ENCODE peak calls at places on chromosomes 16 and 17, in ten cellular contexts. H is spleen, Z is heart left ventricle, F is transverse colon, L is breast epithelium, O is suprapubic skin, K is sigmoid colon, Q is gastrocnemius medialis, G is stomach, D is testis. C is an unnamed sample.

GRCh38 chr17:64938925-64939474 is 19.7 kb upstream of the LRRC37A3 start:
- DNase-seq in H (peak), D (peak), Q (no peak), G (peak), K (no peak), O (no peak), Z (peak), F (peak), L (no peak), C (peak)

GRCh38 chr17:72460711-72461110 is 339.9 kb downstream of the SOX9 start:
- DNase-seq in G (peak), L (no peak), H (no peak), O (no peak), K (no peak), F (no peak), Z (no peak), Q (no peak), D (no peak), C (no peak)

GRCh38 chr16:52318259-52319008 is 228.5 kb downstream of the TOX3 start:
- DNase-seq in K (no peak), F (no peak), D (no peak), G (no peak), Q (no peak), O (no peak), L (no peak), Z (no peak), H (no peak), C (no peak)

GRCh38 chr16:87806608-87807546 is 41.1 kb upstream of the KLHDC4 start:
- DNase-seq in Z (peak), D (peak), L (no peak), K (peak), Q (no peak), O (no peak), F (peak), H (peak), G (peak), C (peak)

GRCh38 chr17:52106070-52106469 is 52.4 kb downstream of the CA10 start:
- DNase-seq in Q (no peak), K (no peak), D (no peak), H (no peak), Z (no peak), F (no peak), G (no peak), O (no peak), L (no peak), C (no peak)

GRCh38 chr17:55341432-55341831 is 76.7 kb downstream of the HLF start:
- DNase-seq in D (no peak), F (no peak), O (no peak), G (no peak), K (no peak), H (no peak), Q (no peak), L (no peak), Z (no peak), C (no peak)

GRCh38 chr17:76417499-76418143 is 33.2 kb downstream of the SPHK1 start:
- DNase-seq in Z (no peak), D (no peak), L (no peak), O (no peak), F (no peak), K (no peak), H (peak), G (no peak), Q (no peak), C (peak)

GRCh38 chr17:17971431-17972125 is 622 bp downstream of the TOM1L2 start:
- DNase-seq in D (peak), K (peak), O (peak), Z (peak), H (peak), L (no peak), G (peak), F (peak), Q (peak), C (peak)

GRCh38 chr16:75456971-75457370 is 7.5 kb downstream of the TMEM170A start:
- DNase-seq in H (no peak), O (peak), F (no peak), G (no peak), Q (no peak), Z (no peak), K (no peak), D (no peak), L (no peak), C (no peak)

GRCh38 chr16:57970971-57971370 is at the start of gene CNGB1:
- DNase-seq in D (no peak), K (no peak), O (no peak), Z (no peak), L (no peak), H (no peak), F (no peak), Q (no peak), G (no peak), C (no peak)

GRCh38 chr17:72954595-72954994 is 137.9 kb downstream of the SLC39A11 start:
- DNase-seq in L (no peak), Z (no peak), Q (no peak), F (no peak), D (no peak), O (no peak), K (no peak), H (no peak), G (no peak), C (no peak)

GRCh38 chr16:47461598-47462266 is 601 bp downstream of the PHKB start:
- DNase-seq in Z (no peak), D (no peak), L (no peak), F (peak), O (no peak), H (no peak), K (no peak), G (no peak), Q (peak), C (peak)

GRCh38 chr16:87570938-87571867 is 31.1 kb upstream of the JPH3 start:
- DNase-seq in Q (peak), O (no peak), Z (no peak), F (peak), D (peak), H (no peak), K (no peak), L (peak), G (peak), C (peak)

GRCh38 chr17:67855504-67856324 is 30.4 kb downstream of the BPTF start:
- DNase-seq in H (no peak), G (no peak), F (no peak), O (no peak), L (no peak), Z (no peak), D (no peak), K (no peak), Q (no peak), C (no peak)

GRCh38 chr16:50238314-50238713 is 28.0 kb upstream of the ADCY7 start:
- DNase-seq in Q (no peak), H (no peak), K (no peak), G (no peak), D (no peak), F (no peak), Z (no peak), O (no peak), L (no peak), C (no peak)

GRCh38 chr16:546909-547770 is 13.1 kb upstream of the PRR35 start:
- DNase-seq in Z (peak), D (peak), Q (no peak), O (no peak), G (peak), K (peak), H (peak), L (peak), F (peak), C (peak)

GRCh38 chr16:85986931-85987749 is 88.2 kb downstream of the IRF8 start:
- DNase-seq in Q (no peak), O (no peak), L (no peak), G (no peak), K (peak), Z (no peak), D (peak), H (peak), F (peak), C (peak)

GRCh38 chr17:76345377-76345945 is 8.3 kb downstream of the PRPSAP1 start:
- DNase-seq in K (no peak), O (no peak), H (peak), D (peak), G (no peak), L (peak), Q (no peak), F (no peak), Z (no peak), C (peak)

GRCh38 chr17:45273551-45273957 is 11.7 kb upstream of the SPATA32 start:
- DNase-seq in K (no peak), Z (no peak), Q (no peak), L (no peak), O (no peak), D (no peak), F (no peak), H (no peak), G (no peak), C (no peak)

GRCh38 chr16:59567496-59567895 is 833.4 kb upstream of the GOT2 start:
- DNase-seq in D (no peak), O (no peak), F (no peak), K (no peak), Z (no peak), Q (no peak), H (no peak), G (no peak), L (no peak), C (no peak)

GRCh38 chr17:82228842-82229685 is at the start of gene SLC16A3:
- DNase-seq in D (peak), G (peak), L (no peak), F (peak), O (no peak), K (peak), Z (peak), H (peak), Q (no peak), C (peak)

GRCh38 chr17:80948961-80949450 is 42.6 kb upstream of the CHMP6 start:
- DNase-seq in D (no peak), H (peak), G (no peak), F (no peak), Q (no peak), K (peak), O (no peak), L (no peak), Z (no peak), C (no peak)

GRCh38 chr17:58006563-58006923 is 503 bp downstream of the SRSF1 start:
- DNase-seq in Q (peak), D (peak), F (peak), L (peak), K (peak), H (peak), Z (peak), G (peak), O (peak), C (peak)

GRCh38 chr17:73719588-73720071 is 75.4 kb upstream of the SDK2 start:
- DNase-seq in D (peak), F (peak), Q (no peak), K (peak), Z (peak), L (no peak), O (no peak), G (no peak), H (peak), C (no peak)

GRCh38 chr16:27225536-27226360 is 22.4 kb downstream of the KDM8 start:
- DNase-seq in G (peak), L (no peak), Q (no peak), D (no peak), H (peak), Z (no peak), K (no peak), O (no peak), F (peak), C (no peak)

GRCh38 chr17:66541461-66542182 is 239.2 kb downstream of the PRKCA start:
- DNase-seq in Q (no peak), G (no peak), Z (no peak), D (peak), O (no peak), H (no peak), F (no peak), K (no peak), L (no peak), C (no peak)

GRCh38 chr16:75733305-75734141 is 7.2 kb upstream of the CPHXL start:
- DNase-seq in O (no peak), G (no peak), Z (no peak), Q (no peak), K (no peak), F (no peak), D (peak), L (no peak), H (no peak), C (no peak)

GRCh38 chr17:16286009-16286946 is 67.0 kb downstream of the CENPV start:
- DNase-seq in D (peak), Z (peak), Q (peak), H (peak), F (peak), L (peak), O (peak), K (peak), G (peak), C (peak)

DNA sequence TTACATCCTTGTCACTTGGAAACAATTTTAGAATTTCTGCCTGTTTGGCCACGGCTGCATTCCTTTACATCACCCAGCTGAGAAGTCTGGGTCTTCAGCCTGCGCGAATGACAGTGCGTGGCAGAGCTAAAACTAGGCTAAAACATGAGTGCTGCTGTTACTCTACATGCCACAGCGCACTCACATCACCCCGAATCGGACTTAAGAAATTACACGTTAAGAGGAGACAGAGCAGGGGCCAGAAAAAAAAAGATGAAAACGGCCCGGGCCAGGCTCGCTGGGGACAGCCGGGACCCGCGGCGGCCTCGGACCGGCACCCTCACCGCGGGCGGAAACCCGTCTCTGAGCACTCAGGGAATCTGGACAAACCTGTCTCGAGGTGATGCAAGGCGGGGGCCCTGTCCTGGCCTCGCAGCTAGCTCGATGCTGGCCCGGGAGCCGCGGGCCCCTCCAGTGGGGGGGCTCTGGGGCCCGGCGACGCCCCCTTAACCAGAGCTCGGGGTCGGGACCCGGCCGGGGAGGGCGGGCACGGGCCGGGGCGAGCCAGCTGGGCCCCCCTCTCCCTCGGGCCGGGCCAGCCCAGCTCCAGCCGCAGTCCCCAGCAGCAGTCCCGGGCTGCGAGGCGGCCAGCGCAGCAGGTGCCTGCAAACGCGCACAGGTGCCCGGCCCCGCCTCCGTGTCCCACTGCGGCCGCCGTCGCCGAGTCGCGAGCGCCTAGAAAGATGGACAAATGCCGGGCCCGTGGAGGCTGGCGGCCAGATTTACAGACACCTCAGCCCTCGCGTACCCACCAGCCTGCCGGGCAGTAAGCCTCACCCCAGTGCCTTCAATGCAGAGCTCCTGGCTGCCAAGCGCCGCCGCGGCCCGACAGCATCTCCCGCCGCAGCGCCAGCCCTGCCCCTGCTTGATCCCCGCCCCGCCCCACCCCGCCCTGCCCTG is at the start of gene AKTIP:
- DNase-seq in D (peak), G (peak), O (peak), Q (peak), F (peak), L (peak), H (no peak), K (peak), Z (peak), C (peak)
- TF ChIP-seq POLR2A in D (no peak), G (no peak), O (no peak), Q (no peak), F (peak), L (no peak), H (peak), K (no peak), Z (no peak), C (no peak)

GRCh38 chr16:1639282-1639681 is 27.1 kb downstream of the CRAMP1 start:
- DNase-seq in Q (no peak), O (no peak), F (no peak), L (no peak), D (no peak), H (no peak), Z (no peak), G (no peak), K (no peak), C (no peak)

GRCh38 chr16:1641261-1641660 is 29.1 kb downstream of the CRAMP1 start:
- DNase-seq in F (no peak), O (no peak), G (no peak), D (no peak), K (no peak), Q (no peak), L (no peak), Z (no peak), H (no peak), C (no peak)

GRCh38 chr16:1639840-1640239 is 27.7 kb downstream of the CRAMP1 start:
- DNase-seq in K (no peak), F (no peak), L (no peak), G (no peak), O (no peak), H (no peak), Z (no peak), Q (no peak), D (no peak), C (no peak)

GRCh38 chr16:1638757-1639156 is 26.6 kb downstream of the CRAMP1 start:
- DNase-seq in Z (no peak), G (no peak), H (no peak), O (no peak), Q (no peak), F (no peak), D (no peak), K (no peak), L (no peak), C (no peak)

GRCh38 chr16:1640261-1640956 is 28.2 kb downstream of the CRAMP1 start:
- DNase-seq in H (no peak), K (no peak), G (no peak), D (no peak), O (no peak), F (no peak), Q (no peak), L (no peak), Z (no peak), C (no peak)
- TF ChIP-seq POLR2A in H (no peak), K (no peak), G (no peak), D (no peak), O (no peak), F (no peak), Q (no peak), L (no peak), Z (no peak), C (no peak)

GRCh38 chr16:67412294-67412693 is 4.0 kb downstream of the ZDHHC1 start:
- DNase-seq in F (no peak), L (no peak), H (no peak), Q (no peak), O (no peak), D (no peak), Z (no peak), G (no peak), K (no peak), C (no peak)
- TF ChIP-seq POLR2A in F (no peak), L (no peak), H (no peak), Q (no peak), O (no peak), D (no peak), Z (no peak), G (no peak), K (no peak), C (no peak)

DNA sequence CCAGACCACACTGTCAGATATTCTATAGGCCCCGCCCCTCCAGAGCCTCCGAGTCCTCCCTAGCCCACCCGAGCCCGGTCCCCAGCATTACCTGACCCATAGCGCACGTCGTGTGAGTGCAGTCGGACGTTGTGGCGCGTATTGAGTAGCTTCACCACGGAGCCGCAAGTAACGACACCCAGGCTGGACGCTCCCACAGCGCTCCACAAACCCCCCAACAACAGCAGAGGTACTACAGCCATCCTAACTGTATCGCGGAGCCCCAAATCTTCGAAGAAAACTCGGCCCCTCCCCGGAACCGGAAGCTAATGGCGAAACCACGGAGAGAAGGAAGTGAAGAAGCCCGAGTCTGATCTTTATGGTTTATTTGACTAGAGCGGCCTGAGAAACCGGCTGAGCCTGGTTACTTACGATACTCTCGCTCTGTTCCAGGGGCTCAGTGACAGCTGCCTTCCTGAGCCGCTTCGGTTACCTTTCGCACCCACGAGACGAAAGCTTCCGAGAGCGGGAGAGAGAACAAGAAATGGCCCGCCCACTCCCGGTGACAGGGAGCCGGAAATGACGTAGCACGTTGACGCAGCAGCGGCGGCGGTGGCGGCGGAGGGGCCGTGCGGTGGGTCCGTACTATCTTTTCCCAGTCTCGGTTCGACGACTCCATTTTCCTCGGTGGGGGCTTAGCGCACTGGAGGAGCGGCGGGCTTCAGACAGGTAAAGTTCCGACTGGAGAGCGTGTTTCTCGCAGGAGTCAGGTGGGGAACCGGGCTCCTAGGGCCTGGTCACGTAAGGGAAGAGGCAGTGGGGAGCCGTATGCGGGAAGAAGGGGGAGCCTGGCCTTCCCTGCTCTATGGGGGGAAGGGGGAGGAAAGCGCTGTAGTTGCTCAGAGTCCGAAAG is at the start of the genes SDF2 and SUPT6H:
- DNase-seq in O (peak), D (peak), L (peak), Z (peak), Q (peak), F (peak), H (peak), K (peak), G (peak), C (peak)
- TF ChIP-seq POLR2A in O (peak), D (peak), L (peak), Z (no peak), Q (peak), F (peak), H (peak), K (peak), G (no peak), C (peak)

DNA sequence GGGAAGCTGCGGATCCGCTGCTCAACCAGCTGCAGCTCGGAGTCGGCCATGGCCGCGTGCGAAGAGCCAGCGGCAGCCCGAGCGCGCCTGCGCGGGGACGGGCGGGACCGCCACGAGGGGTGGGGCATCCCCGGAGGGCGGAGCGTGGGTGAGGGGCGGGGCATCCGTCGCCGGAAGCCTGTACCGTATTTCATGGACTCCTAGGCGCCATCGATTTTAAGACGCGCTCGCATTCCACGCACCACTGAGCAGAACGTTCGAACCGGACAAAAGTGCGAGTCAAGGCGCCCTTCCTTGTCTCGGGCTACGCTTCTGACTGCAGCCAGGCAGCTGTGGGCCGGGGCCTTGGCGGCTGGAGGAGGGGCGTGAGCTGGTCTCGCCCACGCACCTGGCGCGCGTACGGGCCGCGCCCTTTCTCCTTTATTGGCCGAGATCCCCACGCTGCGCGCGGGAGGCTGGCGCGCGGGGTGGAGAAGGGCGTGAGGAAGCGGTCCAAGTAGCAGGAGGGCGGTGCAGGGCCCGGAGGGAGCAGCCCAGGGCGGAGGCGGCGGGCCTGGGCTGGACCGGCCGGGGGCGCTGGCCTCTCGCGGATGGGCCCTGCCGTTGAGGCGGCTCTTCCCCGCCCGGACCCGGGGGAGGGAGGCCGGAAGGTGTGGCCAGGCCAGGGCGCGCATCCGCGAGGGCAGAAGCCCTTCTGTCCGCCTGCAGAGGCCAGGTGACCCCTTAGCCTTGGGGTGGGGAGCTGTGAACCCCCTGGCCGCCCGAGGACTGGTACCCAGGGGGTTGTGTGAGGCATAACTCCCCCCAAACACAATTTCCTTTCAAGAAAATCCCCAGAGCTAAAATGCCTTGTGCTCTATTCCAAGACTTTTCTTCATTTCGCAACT is at the start of gene APRT:
- DNase-seq in K (peak), F (peak), D (peak), O (peak), Z (peak), H (peak), Q (peak), G (peak), L (peak), C (peak)
- TF ChIP-seq POLR2A in K (no peak), F (peak), D (no peak), O (no peak), Z (no peak), H (no peak), Q (peak), G (no peak), L (no peak), C (peak)

C was measured in erythroblast.